ENCODE peak calls at places on chromosome 7, in seven cellular contexts. F, W, V, K, O, X and J are unnamed samples.
A peak's percentile ranks its signal among the peaks of the same experiment; 100 is the strongest.

GRCh38 chr7:134528749-134529148 is 1.4 kb downstream of the AKR1B10 start:
- DNase-seq in O (no peak), V (no peak), W (no peak), X (no peak), F (no peak), K (no peak), J (no peak)

GRCh38 chr7:21960922-21961321 is 15.2 kb upstream of the CDCA7L start:
- DNase-seq in X (peak; percentile 13), K (no peak), V (no peak), F (no peak), O (peak; percentile 79), W (no peak), J (no peak)

GRCh38 chr7:70695804-70696104 is 436.2 kb upstream of the GALNT17 start:
- DNase-seq in W (no peak), X (no peak), F (peak; percentile 61), O (no peak), K (no peak), V (no peak), J (no peak)

GRCh38 chr7:140209866-140210609 is 33.3 kb upstream of the KDM7A start:
- DNase-seq in O (no peak), W (no peak), V (peak; percentile 64), X (no peak), F (peak; percentile 14), K (no peak), J (no peak)

GRCh38 chr7:119090851-119091250 is 866.3 kb downstream of the ANKRD7 start:
- DNase-seq in F (no peak), V (no peak), O (no peak), X (no peak), W (no peak), K (no peak), J (no peak)

GRCh38 chr7:45703911-45704682 is 129.9 kb downstream of the ADCY1 start:
- DNase-seq in V (no peak), W (no peak), X (no peak), K (no peak), F (no peak), O (no peak), J (no peak)

GRCh38 chr7:36611703-36612102 is 112.6 kb downstream of the AOAH start:
- DNase-seq in W (no peak), K (no peak), X (no peak), O (no peak), V (no peak), F (no peak), J (no peak)

GRCh38 chr7:26964409-26964808 is 100.0 kb upstream of the SKAP2 start:
- DNase-seq in O (no peak), F (no peak), W (no peak), V (no peak), X (no peak), K (no peak), J (no peak)

GRCh38 chr7:46705416-46706255 is 784.6 kb upstream of the IGFBP3 start:
- DNase-seq in K (no peak), W (no peak), V (no peak), F (peak; percentile 29), X (no peak), O (peak; percentile 44), J (no peak)

GRCh38 chr7:73827568-73828106 is 3.2 kb upstream of the CLDN4 start:
- DNase-seq in X (peak; percentile 84), K (no peak), W (peak; percentile 98), V (no peak), F (peak; percentile 93), O (no peak), J (peak; percentile 98)

GRCh38 chr7:45697576-45698136 is 123.5 kb downstream of the ADCY1 start:
- DNase-seq in F (no peak), X (peak; percentile 6), W (no peak), V (no peak), O (peak; percentile 43), K (no peak), J (no peak)

GRCh38 chr7:31432831-31433340 is 81.0 kb upstream of the ITPRID1 start:
- DNase-seq in F (no peak), V (no peak), O (no peak), K (no peak), W (no peak), X (no peak), J (no peak)

GRCh38 chr7:73725703-73726466 is 6.4 kb upstream of the STX1A start:
- DNase-seq in K (peak; percentile 60), O (peak; percentile 80), X (peak; percentile 92), F (peak; percentile 91), W (peak; percentile 84), V (peak; percentile 79), J (peak; percentile 93)

GRCh38 chr7:100153713-100154519 is 4.6 kb downstream of the TRAPPC14 start:
- DNase-seq in F (no peak), O (no peak), V (no peak), W (no peak), K (no peak), X (no peak), J (no peak)

GRCh38 chr7:82469207-82469606 is 25.6 kb upstream of the CACNA2D1 start:
- DNase-seq in O (no peak), X (no peak), V (no peak), K (no peak), F (no peak), W (no peak), J (no peak)

GRCh38 chr7:47497367-47498096 is 84.4 kb downstream of the TNS3 start:
- DNase-seq in F (peak; percentile 60), K (no peak), W (no peak), O (no peak), X (no peak), V (no peak), J (no peak)

GRCh38 chr7:158350166-158350900 is 237.3 kb downstream of the PTPRN2 start:
- DNase-seq in V (no peak), X (no peak), K (no peak), O (no peak), F (no peak), W (no peak), J (no peak)

GRCh38 chr7:4631664-4632171 is 50.4 kb upstream of the FOXK1 start:
- DNase-seq in W (peak; percentile 76), F (peak; percentile 94), V (no peak), O (peak; percentile 96), K (no peak), X (peak; percentile 82), J (peak; percentile 41)

GRCh38 chr7:6430271-6430940 is 17.3 kb downstream of the DAGLB start:
- DNase-seq in F (no peak), O (peak; percentile 33), V (no peak), K (no peak), W (no peak), X (no peak), J (no peak)

GRCh38 chr7:116327751-116328150 is 117.4 kb downstream of the TES start:
- DNase-seq in F (no peak), V (no peak), K (no peak), X (no peak), W (no peak), O (peak; percentile 17), J (no peak)

GRCh38 chr7:106848851-106849442 is 16.1 kb upstream of the PIK3CG start:
- DNase-seq in W (no peak), V (no peak), X (no peak), K (no peak), O (peak; percentile 90), F (no peak), J (no peak)

GRCh38 chr7:142338633-142339501 is 81.0 kb upstream of the PRSS58 start:
- DNase-seq in K (no peak), W (peak; percentile 7), V (no peak), X (peak; percentile 40), F (peak; percentile 77), O (no peak), J (peak; percentile 5)

GRCh38 chr7:149104214-149104613 is 13.7 kb upstream of the ZNF786 start:
- DNase-seq in O (no peak), K (no peak), X (no peak), F (no peak), V (no peak), W (no peak), J (no peak)

GRCh38 chr7:122442929-122443328 is 138.4 kb upstream of the FEZF1 start:
- DNase-seq in V (no peak), O (no peak), K (no peak), F (no peak), X (no peak), W (no peak), J (no peak)